ENCODE peak calls at places on chromosomes 13 and 19, in ten cellular contexts. One of them, this sample, is unnamed.

GRCh38 chr19:23914402-23915286 is at the start of gene ZNF726:
- DNase-seq in HFFc6: peak; percentile 85
- DNase-seq in stimulated activated CD4-positive, alpha-beta T cell treated with anti-CD3 and anti-CD28 coated beads, Interleukin-1b, Interleukin-23, amount 100 ng/mL, for 48 hours: peak; percentile 91
- DNase-seq in lower leg skin: peak; percentile 91
- DNase-seq in omental fat pad: peak; percentile 65
- DNase-seq in progenitor cell of endocrine pancreas: peak; percentile 25
- DNase-seq in body of pancreas: peak; percentile 63
- DNase-seq in HEK293T: peak; percentile 7
- DNase-seq in naive B cell: peak; percentile 87
- DNase-seq in left colon: peak; percentile 79
- DNase-seq in this sample: peak; percentile 93

GRCh38 chr13:23570099-23570926 is at the start of gene TNFRSF19:
- DNase-seq in HFFc6: peak; percentile 84
- DNase-seq in stimulated activated CD4-positive, alpha-beta T cell treated with anti-CD3 and anti-CD28 coated beads, Interleukin-1b, Interleukin-23, amount 100 ng/mL, for 48 hours: no peak
- DNase-seq in lower leg skin: peak; percentile 60
- DNase-seq in omental fat pad: no peak
- DNase-seq in progenitor cell of endocrine pancreas: no peak
- DNase-seq in body of pancreas: peak; percentile 25
- DNase-seq in HEK293T: peak; percentile 55
- DNase-seq in naive B cell: no peak
- DNase-seq in left colon: no peak
- DNase-seq in this sample: no peak

GRCh38 chr19:14440049-14440448 is 6.9 kb downstream of the PKN1 start:
- DNase-seq in HFFc6: no peak
- DNase-seq in stimulated activated CD4-positive, alpha-beta T cell treated with anti-CD3 and anti-CD28 coated beads, Interleukin-1b, Interleukin-23, amount 100 ng/mL, for 48 hours: peak; percentile 79
- DNase-seq in lower leg skin: peak; percentile 54
- DNase-seq in omental fat pad: no peak
- DNase-seq in progenitor cell of endocrine pancreas: no peak
- DNase-seq in body of pancreas: no peak
- DNase-seq in HEK293T: no peak
- DNase-seq in naive B cell: peak; percentile 79
- DNase-seq in left colon: peak; percentile 80
- DNase-seq in this sample: peak; percentile 90

GRCh38 chr13:112575295-112575622 is 12.7 kb downstream of the TUBGCP3 start:
- DNase-seq in HFFc6: no peak
- DNase-seq in stimulated activated CD4-positive, alpha-beta T cell treated with anti-CD3 and anti-CD28 coated beads, Interleukin-1b, Interleukin-23, amount 100 ng/mL, for 48 hours: no peak
- DNase-seq in lower leg skin: no peak
- DNase-seq in omental fat pad: no peak
- DNase-seq in progenitor cell of endocrine pancreas: no peak
- DNase-seq in body of pancreas: no peak
- DNase-seq in HEK293T: no peak
- DNase-seq in naive B cell: no peak
- DNase-seq in left colon: no peak
- DNase-seq in this sample: no peak

GRCh38 chr19:48350856-48351255 is 12.9 kb downstream of the TMEM143 start:
- DNase-seq in HFFc6: no peak
- DNase-seq in stimulated activated CD4-positive, alpha-beta T cell treated with anti-CD3 and anti-CD28 coated beads, Interleukin-1b, Interleukin-23, amount 100 ng/mL, for 48 hours: no peak
- DNase-seq in lower leg skin: no peak
- DNase-seq in omental fat pad: no peak
- DNase-seq in progenitor cell of endocrine pancreas: no peak
- DNase-seq in body of pancreas: no peak
- DNase-seq in HEK293T: no peak
- DNase-seq in naive B cell: no peak
- DNase-seq in left colon: no peak
- DNase-seq in this sample: no peak

GRCh38 chr19:9914315-9915207 is 21.8 kb downstream of the OLFM2 start:
- DNase-seq in HFFc6: peak; percentile 66
- DNase-seq in stimulated activated CD4-positive, alpha-beta T cell treated with anti-CD3 and anti-CD28 coated beads, Interleukin-1b, Interleukin-23, amount 100 ng/mL, for 48 hours: peak; percentile 80
- DNase-seq in lower leg skin: peak; percentile 58
- DNase-seq in omental fat pad: peak; percentile 37
- DNase-seq in progenitor cell of endocrine pancreas: peak; percentile 73
- DNase-seq in body of pancreas: peak; percentile 78
- DNase-seq in HEK293T: peak; percentile 89
- DNase-seq in naive B cell: peak; percentile 26
- DNase-seq in left colon: peak; percentile 76
- DNase-seq in this sample: peak; percentile 92

GRCh38 chr19:18780081-18780480 is 11.0 kb downstream of the COMP start:
- DNase-seq in HFFc6: no peak
- DNase-seq in stimulated activated CD4-positive, alpha-beta T cell treated with anti-CD3 and anti-CD28 coated beads, Interleukin-1b, Interleukin-23, amount 100 ng/mL, for 48 hours: no peak
- DNase-seq in lower leg skin: no peak
- DNase-seq in omental fat pad: no peak
- DNase-seq in progenitor cell of endocrine pancreas: no peak
- DNase-seq in body of pancreas: no peak
- DNase-seq in HEK293T: no peak
- DNase-seq in naive B cell: no peak
- DNase-seq in left colon: no peak
- DNase-seq in this sample: no peak

GRCh38 chr19:39710333-39710890 is 6.1 kb downstream of the LGALS14 start:
- DNase-seq in HFFc6: no peak
- DNase-seq in stimulated activated CD4-positive, alpha-beta T cell treated with anti-CD3 and anti-CD28 coated beads, Interleukin-1b, Interleukin-23, amount 100 ng/mL, for 48 hours: no peak
- DNase-seq in lower leg skin: no peak
- DNase-seq in omental fat pad: no peak
- DNase-seq in progenitor cell of endocrine pancreas: no peak
- DNase-seq in body of pancreas: no peak
- DNase-seq in HEK293T: no peak
- DNase-seq in naive B cell: no peak
- DNase-seq in left colon: no peak
- DNase-seq in this sample: no peak

GRCh38 chr19:40590464-40591265 is 10.5 kb upstream of the LTBP4 start:
- DNase-seq in HFFc6: no peak
- DNase-seq in stimulated activated CD4-positive, alpha-beta T cell treated with anti-CD3 and anti-CD28 coated beads, Interleukin-1b, Interleukin-23, amount 100 ng/mL, for 48 hours: no peak
- DNase-seq in lower leg skin: no peak
- DNase-seq in omental fat pad: no peak
- DNase-seq in progenitor cell of endocrine pancreas: no peak
- DNase-seq in body of pancreas: no peak
- DNase-seq in HEK293T: no peak
- DNase-seq in naive B cell: no peak
- DNase-seq in left colon: no peak
- DNase-seq in this sample: no peak

GRCh38 chr13:111239754-111240670 is 80.4 kb upstream of the TEX29 start:
- DNase-seq in HFFc6: no peak
- DNase-seq in stimulated activated CD4-positive, alpha-beta T cell treated with anti-CD3 and anti-CD28 coated beads, Interleukin-1b, Interleukin-23, amount 100 ng/mL, for 48 hours: no peak
- DNase-seq in lower leg skin: no peak
- DNase-seq in omental fat pad: no peak
- DNase-seq in progenitor cell of endocrine pancreas: no peak
- DNase-seq in body of pancreas: no peak
- DNase-seq in HEK293T: no peak
- DNase-seq in naive B cell: no peak
- DNase-seq in left colon: no peak
- DNase-seq in this sample: no peak

GRCh38 chr13:52112606-52113005 is 16.3 kb downstream of the NEK5 start:
- DNase-seq in HFFc6: no peak
- DNase-seq in stimulated activated CD4-positive, alpha-beta T cell treated with anti-CD3 and anti-CD28 coated beads, Interleukin-1b, Interleukin-23, amount 100 ng/mL, for 48 hours: no peak
- DNase-seq in lower leg skin: no peak
- DNase-seq in omental fat pad: no peak
- DNase-seq in progenitor cell of endocrine pancreas: no peak
- DNase-seq in body of pancreas: no peak
- DNase-seq in HEK293T: no peak
- DNase-seq in naive B cell: no peak
- DNase-seq in left colon: no peak
- DNase-seq in this sample: no peak

GRCh38 chr13:111365149-111366005 is 44.9 kb downstream of the TEX29 start:
- DNase-seq in HFFc6: no peak
- DNase-seq in stimulated activated CD4-positive, alpha-beta T cell treated with anti-CD3 and anti-CD28 coated beads, Interleukin-1b, Interleukin-23, amount 100 ng/mL, for 48 hours: no peak
- DNase-seq in lower leg skin: no peak
- DNase-seq in omental fat pad: no peak
- DNase-seq in progenitor cell of endocrine pancreas: no peak
- DNase-seq in body of pancreas: no peak
- DNase-seq in HEK293T: no peak
- DNase-seq in naive B cell: no peak
- DNase-seq in left colon: no peak
- DNase-seq in this sample: no peak

GRCh38 chr19:55831846-55832245 is at the start of gene NLRP11:
- DNase-seq in HFFc6: no peak
- DNase-seq in stimulated activated CD4-positive, alpha-beta T cell treated with anti-CD3 and anti-CD28 coated beads, Interleukin-1b, Interleukin-23, amount 100 ng/mL, for 48 hours: no peak
- DNase-seq in lower leg skin: no peak
- DNase-seq in omental fat pad: no peak
- DNase-seq in progenitor cell of endocrine pancreas: no peak
- DNase-seq in body of pancreas: no peak
- DNase-seq in HEK293T: no peak
- DNase-seq in naive B cell: no peak
- DNase-seq in left colon: no peak
- DNase-seq in this sample: no peak

GRCh38 chr13:77637583-77637982 is 59.9 kb upstream of the SLAIN1 start:
- DNase-seq in HFFc6: no peak
- DNase-seq in stimulated activated CD4-positive, alpha-beta T cell treated with anti-CD3 and anti-CD28 coated beads, Interleukin-1b, Interleukin-23, amount 100 ng/mL, for 48 hours: no peak
- DNase-seq in lower leg skin: no peak
- DNase-seq in omental fat pad: no peak
- DNase-seq in progenitor cell of endocrine pancreas: no peak
- DNase-seq in body of pancreas: no peak
- DNase-seq in HEK293T: no peak
- DNase-seq in naive B cell: no peak
- DNase-seq in left colon: no peak
- DNase-seq in this sample: no peak

GRCh38 chr13:114131581-114132418 is 623 bp downstream of the RASA3 start:
- DNase-seq in HFFc6: no peak
- DNase-seq in stimulated activated CD4-positive, alpha-beta T cell treated with anti-CD3 and anti-CD28 coated beads, Interleukin-1b, Interleukin-23, amount 100 ng/mL, for 48 hours: no peak
- DNase-seq in lower leg skin: no peak
- DNase-seq in omental fat pad: no peak
- DNase-seq in progenitor cell of endocrine pancreas: peak; percentile 42
- DNase-seq in body of pancreas: peak; percentile 34
- DNase-seq in HEK293T: no peak
- DNase-seq in naive B cell: peak; percentile 36
- DNase-seq in left colon: peak; percentile 49
- DNase-seq in this sample: peak; percentile 49

GRCh38 chr13:51628059-51628852 is 44.0 kb downstream of the WDFY2 start:
- DNase-seq in HFFc6: no peak
- DNase-seq in stimulated activated CD4-positive, alpha-beta T cell treated with anti-CD3 and anti-CD28 coated beads, Interleukin-1b, Interleukin-23, amount 100 ng/mL, for 48 hours: no peak
- DNase-seq in lower leg skin: no peak
- DNase-seq in omental fat pad: no peak
- DNase-seq in progenitor cell of endocrine pancreas: no peak
- DNase-seq in body of pancreas: no peak
- DNase-seq in HEK293T: no peak
- DNase-seq in naive B cell: no peak
- DNase-seq in left colon: no peak
- DNase-seq in this sample: no peak

GRCh38 chr19:45879055-45879454 is 6.9 kb downstream of the IRF2BP1 start:
- DNase-seq in HFFc6: no peak
- DNase-seq in stimulated activated CD4-positive, alpha-beta T cell treated with anti-CD3 and anti-CD28 coated beads, Interleukin-1b, Interleukin-23, amount 100 ng/mL, for 48 hours: no peak
- DNase-seq in lower leg skin: no peak
- DNase-seq in omental fat pad: no peak
- DNase-seq in progenitor cell of endocrine pancreas: no peak
- DNase-seq in body of pancreas: no peak
- DNase-seq in HEK293T: no peak
- DNase-seq in naive B cell: no peak
- DNase-seq in left colon: no peak
- DNase-seq in this sample: no peak

GRCh38 chr13:67408823-67409222 is 178.7 kb upstream of the PCDH9 start:
- DNase-seq in HFFc6: no peak
- DNase-seq in stimulated activated CD4-positive, alpha-beta T cell treated with anti-CD3 and anti-CD28 coated beads, Interleukin-1b, Interleukin-23, amount 100 ng/mL, for 48 hours: no peak
- DNase-seq in lower leg skin: no peak
- DNase-seq in omental fat pad: no peak
- DNase-seq in progenitor cell of endocrine pancreas: no peak
- DNase-seq in body of pancreas: no peak
- DNase-seq in HEK293T: no peak
- DNase-seq in naive B cell: no peak
- DNase-seq in left colon: no peak
- DNase-seq in this sample: no peak

GRCh38 chr13:57569981-57570380 is 61.6 kb upstream of the PCDH17 start:
- DNase-seq in HFFc6: no peak
- DNase-seq in stimulated activated CD4-positive, alpha-beta T cell treated with anti-CD3 and anti-CD28 coated beads, Interleukin-1b, Interleukin-23, amount 100 ng/mL, for 48 hours: no peak
- DNase-seq in lower leg skin: no peak
- DNase-seq in omental fat pad: no peak
- DNase-seq in progenitor cell of endocrine pancreas: no peak
- DNase-seq in body of pancreas: no peak
- DNase-seq in HEK293T: no peak
- DNase-seq in naive B cell: no peak
- DNase-seq in left colon: no peak
- DNase-seq in this sample: no peak

GRCh38 chr13:76379341-76380105 is 506.7 kb downstream of the KCTD12 start:
- DNase-seq in HFFc6: no peak
- DNase-seq in stimulated activated CD4-positive, alpha-beta T cell treated with anti-CD3 and anti-CD28 coated beads, Interleukin-1b, Interleukin-23, amount 100 ng/mL, for 48 hours: no peak
- DNase-seq in lower leg skin: no peak
- DNase-seq in omental fat pad: no peak
- DNase-seq in progenitor cell of endocrine pancreas: no peak
- DNase-seq in body of pancreas: no peak
- DNase-seq in HEK293T: no peak
- DNase-seq in naive B cell: no peak
- DNase-seq in left colon: no peak
- DNase-seq in this sample: no peak

GRCh38 chr19:48858984-48859710 is 9.3 kb downstream of the PLEKHA4 start:
- DNase-seq in HFFc6: no peak
- DNase-seq in stimulated activated CD4-positive, alpha-beta T cell treated with anti-CD3 and anti-CD28 coated beads, Interleukin-1b, Interleukin-23, amount 100 ng/mL, for 48 hours: peak; percentile 84
- DNase-seq in lower leg skin: no peak
- DNase-seq in omental fat pad: no peak
- DNase-seq in progenitor cell of endocrine pancreas: no peak
- DNase-seq in body of pancreas: peak; percentile 76
- DNase-seq in HEK293T: peak; percentile 21
- DNase-seq in naive B cell: peak; percentile 67
- DNase-seq in left colon: peak; percentile 61
- DNase-seq in this sample: peak; percentile 90

GRCh38 chr19:46732172-46732938 is 13.5 kb upstream of the FKRP start:
- DNase-seq in HFFc6: no peak
- DNase-seq in stimulated activated CD4-positive, alpha-beta T cell treated with anti-CD3 and anti-CD28 coated beads, Interleukin-1b, Interleukin-23, amount 100 ng/mL, for 48 hours: no peak
- DNase-seq in lower leg skin: no peak
- DNase-seq in omental fat pad: no peak
- DNase-seq in progenitor cell of endocrine pancreas: no peak
- DNase-seq in body of pancreas: no peak
- DNase-seq in HEK293T: no peak
- DNase-seq in naive B cell: no peak
- DNase-seq in left colon: no peak
- DNase-seq in this sample: no peak

GRCh38 chr19:56829586-56829985 is 10.9 kb downstream of the PEG3 start:
- DNase-seq in HFFc6: no peak
- DNase-seq in stimulated activated CD4-positive, alpha-beta T cell treated with anti-CD3 and anti-CD28 coated beads, Interleukin-1b, Interleukin-23, amount 100 ng/mL, for 48 hours: no peak
- DNase-seq in lower leg skin: no peak
- DNase-seq in omental fat pad: no peak
- DNase-seq in progenitor cell of endocrine pancreas: no peak
- DNase-seq in body of pancreas: no peak
- DNase-seq in HEK293T: no peak
- DNase-seq in naive B cell: no peak
- DNase-seq in left colon: no peak
- DNase-seq in this sample: no peak

GRCh38 chr13:40615619-40616018 is 50.8 kb downstream of the FOXO1 start:
- DNase-seq in HFFc6: no peak
- DNase-seq in stimulated activated CD4-positive, alpha-beta T cell treated with anti-CD3 and anti-CD28 coated beads, Interleukin-1b, Interleukin-23, amount 100 ng/mL, for 48 hours: no peak
- DNase-seq in lower leg skin: no peak
- DNase-seq in omental fat pad: no peak
- DNase-seq in progenitor cell of endocrine pancreas: no peak
- DNase-seq in body of pancreas: no peak
- DNase-seq in HEK293T: no peak
- DNase-seq in naive B cell: no peak
- DNase-seq in left colon: no peak
- DNase-seq in this sample: peak; percentile 23

GRCh38 chr13:112905990-112906641 is 62.9 kb upstream of the MCF2L start:
- DNase-seq in HFFc6: no peak
- DNase-seq in stimulated activated CD4-positive, alpha-beta T cell treated with anti-CD3 and anti-CD28 coated beads, Interleukin-1b, Interleukin-23, amount 100 ng/mL, for 48 hours: no peak
- DNase-seq in lower leg skin: no peak
- DNase-seq in omental fat pad: peak; percentile 9
- DNase-seq in progenitor cell of endocrine pancreas: no peak
- DNase-seq in body of pancreas: no peak
- DNase-seq in HEK293T: no peak
- DNase-seq in naive B cell: no peak
- DNase-seq in left colon: no peak
- DNase-seq in this sample: no peak

GRCh38 chr13:80131204-80131603 is 209.7 kb downstream of the SPRY2 start:
- DNase-seq in HFFc6: peak; percentile 20
- DNase-seq in stimulated activated CD4-positive, alpha-beta T cell treated with anti-CD3 and anti-CD28 coated beads, Interleukin-1b, Interleukin-23, amount 100 ng/mL, for 48 hours: no peak
- DNase-seq in lower leg skin: peak; percentile 23
- DNase-seq in omental fat pad: peak; percentile 60
- DNase-seq in progenitor cell of endocrine pancreas: peak; percentile 20
- DNase-seq in body of pancreas: peak; percentile 60
- DNase-seq in HEK293T: peak; percentile 71
- DNase-seq in naive B cell: no peak
- DNase-seq in left colon: peak; percentile 84
- DNase-seq in this sample: no peak

GRCh38 chr19:5154129-5154798 is 185.4 kb downstream of the KDM4B start:
- DNase-seq in HFFc6: no peak
- DNase-seq in stimulated activated CD4-positive, alpha-beta T cell treated with anti-CD3 and anti-CD28 coated beads, Interleukin-1b, Interleukin-23, amount 100 ng/mL, for 48 hours: peak; percentile 36
- DNase-seq in lower leg skin: no peak
- DNase-seq in omental fat pad: no peak
- DNase-seq in progenitor cell of endocrine pancreas: peak; percentile 45
- DNase-seq in body of pancreas: peak; percentile 62
- DNase-seq in HEK293T: peak; percentile 66
- DNase-seq in naive B cell: peak; percentile 56
- DNase-seq in left colon: peak; percentile 60
- DNase-seq in this sample: peak; percentile 54

GRCh38 chr19:35223856-35224505 is 4.6 kb downstream of the FAM187B start:
- DNase-seq in HFFc6: peak; percentile 53
- DNase-seq in stimulated activated CD4-positive, alpha-beta T cell treated with anti-CD3 and anti-CD28 coated beads, Interleukin-1b, Interleukin-23, amount 100 ng/mL, for 48 hours: no peak
- DNase-seq in lower leg skin: no peak
- DNase-seq in omental fat pad: no peak
- DNase-seq in progenitor cell of endocrine pancreas: no peak
- DNase-seq in body of pancreas: no peak
- DNase-seq in HEK293T: no peak
- DNase-seq in naive B cell: no peak
- DNase-seq in left colon: no peak
- DNase-seq in this sample: no peak